ENCODE peak calls at places on chromosome X, in eight cellular contexts. C is activated T-helper 2 cell treated with anti-CD3 and anti-CD28 coated beads, Interferon-gamma antibody, Interleukin-2, Interleukin-4, amounts not matched to agents 10 μg/mL and 5 μg/mL and 100 μg/mL, durations not matched to agents 14 hours and 24 hours and 36 hours; V is effector CD4-positive, alpha-beta T cell; Y is iris pigment epithelial cell; G is MV-4-11; Z is upper lobe of left lung; K is posterior cingulate gyrus; X is AG20443. L is an unnamed sample.

GRCh38 chrX:114976321-114976720 is 41.1 kb downstream of the IL13RA2 start:
- DNase-seq in Y (peak), C (no peak), G (no peak), V (no peak), Z (no peak), K (no peak), X (peak), L (no peak)

GRCh38 chrX:115023139-115023538 is 5.7 kb upstream of the IL13RA2 start:
- DNase-seq in Z (no peak), X (peak), Y (peak), K (no peak), V (no peak), C (no peak), G (no peak), L (no peak)

GRCh38 chrX:1903380-1903935 is 288.6 kb downstream of the ASMT start:
- DNase-seq in Z (no peak), G (no peak), X (no peak), Y (peak), K (no peak), C (no peak), V (no peak), L (no peak)

GRCh38 chrX:97984641-97985040 is 1100.9 kb downstream of the RPA4 start:
- DNase-seq in Z (no peak), X (no peak), C (no peak), G (no peak), K (no peak), V (no peak), Y (no peak), L (no peak)

GRCh38 chrX:50920132-50920531 is 9.6 kb downstream of the BMP15 start:
- DNase-seq in C (no peak), K (no peak), V (no peak), X (no peak), Z (no peak), Y (peak), G (peak), L (no peak)

GRCh38 chrX:65990702-65991101 is 49.2 kb downstream of the VSIG4 start:
- DNase-seq in Z (no peak), V (no peak), C (no peak), X (no peak), G (peak), K (no peak), Y (no peak), L (no peak)

GRCh38 chrX:154802838-154803410 is 2.4 kb downstream of the MPP1 start:
- DNase-seq in G (no peak), C (no peak), Y (no peak), K (no peak), X (no peak), Z (no peak), V (no peak), L (no peak)

GRCh38 chrX:46722742-46723568 is 36.0 kb downstream of the SLC9A7 start:
- DNase-seq in V (no peak), K (no peak), X (peak), Y (peak), G (no peak), Z (no peak), C (no peak), L (no peak)

GRCh38 chrX:17032351-17032750 is 85.9 kb downstream of the REPS2 start:
- DNase-seq in Z (peak), K (no peak), X (peak), V (no peak), G (no peak), Y (peak), C (no peak), L (no peak)

GRCh38 chrX:43604753-43605152 is 51.3 kb upstream of the MAOA start:
- DNase-seq in X (no peak), C (no peak), Y (no peak), V (no peak), Z (no peak), G (peak), K (no peak), L (no peak)

GRCh38 chrX:153446950-153447580 is 1.2 kb upstream of the TREX2 start:
- DNase-seq in K (no peak), V (no peak), Z (no peak), X (no peak), C (no peak), G (no peak), Y (no peak), L (no peak)

GRCh38 chrX:138775501-138775900 is 64.0 kb upstream of the FGF13 start:
- DNase-seq in K (no peak), X (peak), Y (peak), V (no peak), G (peak), Z (no peak), C (no peak), L (no peak)

GRCh38 chrX:8235026-8235425 is 64.0 kb upstream of the VCX2 start:
- DNase-seq in G (no peak), Y (peak), X (no peak), Z (no peak), K (no peak), V (no peak), C (no peak), L (no peak)

GRCh38 chrX:11770320-11770719 is 12.3 kb downstream of the MSL3 start:
- DNase-seq in C (no peak), X (peak), G (peak), Y (peak), V (peak), Z (peak), K (no peak), L (peak)

GRCh38 chrX:97429101-97429500 is 545.4 kb downstream of the RPA4 start:
- DNase-seq in G (no peak), Z (no peak), V (no peak), K (no peak), C (no peak), X (no peak), Y (no peak), L (no peak)

GRCh38 chrX:69951756-69952155 is 98.0 kb downstream of the AWAT2 start:
- DNase-seq in Z (no peak), V (no peak), K (no peak), G (no peak), X (no peak), C (no peak), Y (no peak), L (no peak)

GRCh38 chrX:83759872-83760271 is 101.1 kb upstream of the CYLC1 start:
- DNase-seq in Z (no peak), K (no peak), X (no peak), Y (peak), C (no peak), G (peak), V (no peak), L (no peak)

GRCh38 chrX:105564536-105564935 is 257.8 kb upstream of the NRK start:
- DNase-seq in X (no peak), C (no peak), K (no peak), G (no peak), Y (peak), V (no peak), Z (no peak), L (no peak)

GRCh38 chrX:39212456-39212855 is 411.2 kb downstream of the MID1IP1 start:
- DNase-seq in C (no peak), X (no peak), K (no peak), Y (no peak), Z (no peak), G (no peak), V (no peak), L (no peak)

GRCh38 chrX:103730746-103731508 is 20.2 kb downstream of the TMEM31 start:
- DNase-seq in G (no peak), K (no peak), X (peak), C (no peak), V (no peak), Z (no peak), Y (peak), L (no peak)

GRCh38 chrX:53831662-53832635 is 145.4 kb upstream of the HUWE1 start:
- DNase-seq in V (peak), G (peak), C (peak), K (no peak), Y (peak), X (peak), Z (peak), L (peak)

GRCh38 chrX:95995600-95995999 is 689.0 kb upstream of the DIAPH2 start:
- DNase-seq in Y (no peak), V (no peak), G (no peak), C (no peak), Z (no peak), K (no peak), X (no peak), L (no peak)

GRCh38 chrX:8897259-8897658 is 96.1 kb upstream of the FAM9A start:
- DNase-seq in C (no peak), V (no peak), G (no peak), X (peak), K (no peak), Z (no peak), Y (no peak), L (no peak)

GRCh38 chrX:129600981-129601424 is 53.8 kb downstream of the APLN start:
- DNase-seq in X (peak), V (no peak), Z (no peak), K (peak), G (peak), Y (peak), C (no peak), L (no peak)

GRCh38 chrX:103256651-103257050 is 1.7 kb upstream of the TCEAL8 start:
- DNase-seq in V (no peak), X (no peak), K (no peak), G (no peak), C (no peak), Y (no peak), Z (no peak), L (no peak)

GRCh38 chrX:74421181-74422028 is at the start of gene SLC16A2:
- DNase-seq in G (no peak), K (peak), C (peak), V (no peak), X (peak), Y (peak), Z (peak), L (no peak)

GRCh38 chrX:100098660-100099375 is 311.3 kb downstream of the PCDH19 start:
- DNase-seq in X (no peak), Z (no peak), C (no peak), G (no peak), K (no peak), V (no peak), Y (peak), L (no peak)

GRCh38 chrX:69431417-69431816 is 72.7 kb upstream of the NALF2 start:
- DNase-seq in C (no peak), Y (no peak), Z (no peak), V (no peak), G (no peak), X (no peak), K (no peak), L (no peak)

GRCh38 chrX:69137371-69137881 is 27.8 kb downstream of the PJA1 start:
- DNase-seq in Z (no peak), C (no peak), X (peak), K (no peak), Y (peak), V (no peak), G (no peak), L (no peak)

GRCh38 chrX:47514553-47515235 is 31.7 kb upstream of the ZNF41 start:
- DNase-seq in V (no peak), G (no peak), X (peak), Y (peak), K (no peak), C (no peak), Z (no peak), L (no peak)

GRCh38 chrX:110743679-110744340 is 51.8 kb downstream of the CHRDL1 start:
- DNase-seq in G (peak), X (peak), Y (no peak), V (no peak), Z (no peak), K (no peak), C (no peak), L (no peak)

GRCh38 chrX:73940893-73941470 is 363.0 kb upstream of the ZCCHC13 start:
- DNase-seq in K (no peak), Z (no peak), G (no peak), C (no peak), X (no peak), Y (no peak), V (no peak), L (no peak)

GRCh38 chrX:117840645-117841044 is 276.0 kb downstream of the KLHL13 start:
- DNase-seq in X (no peak), V (no peak), K (no peak), G (peak), C (no peak), Y (no peak), Z (no peak), L (no peak)

GRCh38 chrX:139691493-139691842 is 16.5 kb downstream of the MCF2 start:
- DNase-seq in K (no peak), C (no peak), Z (no peak), G (no peak), V (no peak), Y (peak), X (peak), L (no peak)

GRCh38 chrX:39915081-39915480 is 182.7 kb downstream of the BCOR start:
- DNase-seq in X (no peak), G (no peak), Z (no peak), K (no peak), V (no peak), Y (no peak), C (no peak), L (no peak)

L was measured in T follicular helper cell.